ENCODE peak calls at places on chromosomes 11 and 22, in five cellular contexts. One of them, this sample, is unnamed. For H3K4me1, the result is how much of the 10 kb centered on the place peaks cover.

GRCh38 chr11:134411887-134412507 is at the start of gene B3GAT1:
- DNase-seq in aorta: no peak
- DNase-seq in hepatocyte: peak
- DNase-seq in CD8-positive, alpha-beta memory T cell: no peak
- DNase-seq in pancreas: no peak
- DNase-seq in this sample: no peak

GRCh38 chr11:72240461-72241289 is 3.3 kb downstream of the PHOX2A start:
- DNase-seq in aorta: peak
- DNase-seq in hepatocyte: peak
- DNase-seq in CD8-positive, alpha-beta memory T cell: no peak
- DNase-seq in pancreas: peak
- DNase-seq in this sample: no peak

GRCh38 chr11:1270476-1270875 is 39.0 kb downstream of the TOLLIP start:
- DNase-seq in aorta: no peak
- DNase-seq in hepatocyte: no peak
- DNase-seq in CD8-positive, alpha-beta memory T cell: no peak
- DNase-seq in pancreas: peak
- DNase-seq in this sample: peak

GRCh38 chr11:45062974-45063635 is 83.3 kb upstream of the PRDM11 start:
- DNase-seq in aorta: no peak
- DNase-seq in hepatocyte: no peak
- DNase-seq in CD8-positive, alpha-beta memory T cell: no peak
- DNase-seq in pancreas: no peak
- DNase-seq in this sample: no peak

GRCh38 chr22:37079668-37080171 is 28.2 kb downstream of the KCTD17 start:
- DNase-seq in aorta: no peak
- DNase-seq in hepatocyte: no peak
- DNase-seq in CD8-positive, alpha-beta memory T cell: peak
- DNase-seq in pancreas: no peak
- DNase-seq in this sample: no peak

GRCh38 chr22:45916515-45916914 is 60.4 kb downstream of the WNT7B start:
- DNase-seq in aorta: no peak
- DNase-seq in hepatocyte: no peak
- DNase-seq in CD8-positive, alpha-beta memory T cell: no peak
- DNase-seq in pancreas: peak
- DNase-seq in this sample: no peak

GRCh38 chr11:98040061-98040808 is 980.5 kb upstream of the CNTN5 start:
- DNase-seq in aorta: no peak
- DNase-seq in hepatocyte: no peak
- DNase-seq in CD8-positive, alpha-beta memory T cell: no peak
- DNase-seq in pancreas: no peak
- DNase-seq in this sample: no peak

GRCh38 chr11:84498016-84498415 is 1129.1 kb downstream of the DLG2 start:
- DNase-seq in aorta: peak
- DNase-seq in hepatocyte: no peak
- DNase-seq in CD8-positive, alpha-beta memory T cell: no peak
- DNase-seq in pancreas: no peak
- DNase-seq in this sample: no peak

GRCh38 chr11:57744386-57744785 is 3.1 kb downstream of the SELENOH start:
- DNase-seq in aorta: no peak
- DNase-seq in hepatocyte: no peak
- DNase-seq in CD8-positive, alpha-beta memory T cell: no peak
- DNase-seq in pancreas: no peak
- DNase-seq in this sample: no peak

GRCh38 chr11:78371221-78371899 is 46.3 kb downstream of the GAB2 start:
- DNase-seq in aorta: no peak
- DNase-seq in hepatocyte: no peak
- DNase-seq in CD8-positive, alpha-beta memory T cell: no peak
- DNase-seq in pancreas: no peak
- DNase-seq in this sample: no peak

GRCh38 chr11:115761817-115762216 is 257.6 kb upstream of the CADM1 start:
- DNase-seq in aorta: no peak
- DNase-seq in hepatocyte: no peak
- DNase-seq in CD8-positive, alpha-beta memory T cell: no peak
- DNase-seq in pancreas: no peak
- DNase-seq in this sample: no peak

GRCh38 chr22:44623771-44624510 is 78.1 kb upstream of the PRR5 start:
- DNase-seq in aorta: peak
- DNase-seq in hepatocyte: peak
- DNase-seq in CD8-positive, alpha-beta memory T cell: no peak
- DNase-seq in pancreas: no peak
- DNase-seq in this sample: no peak

GRCh38 chr22:46754110-46754799 is 8.2 kb upstream of the TBC1D22A start:
- DNase-seq in aorta: peak
- DNase-seq in hepatocyte: peak
- DNase-seq in CD8-positive, alpha-beta memory T cell: no peak
- DNase-seq in pancreas: peak
- DNase-seq in this sample: peak

GRCh38 chr11:117831661-117832415 is 7.3 kb upstream of the FXYD2 start:
- DNase-seq in aorta: peak
- DNase-seq in hepatocyte: no peak
- DNase-seq in CD8-positive, alpha-beta memory T cell: peak
- DNase-seq in pancreas: peak
- DNase-seq in this sample: no peak

GRCh38 chr11:35232961-35233360 is 94.0 kb downstream of the CD44 start:
- DNase-seq in aorta: no peak
- DNase-seq in hepatocyte: no peak
- DNase-seq in CD8-positive, alpha-beta memory T cell: no peak
- DNase-seq in pancreas: no peak
- DNase-seq in this sample: no peak

GRCh38 chr11:26766996-26767395 is 45.1 kb upstream of the SLC5A12 start:
- DNase-seq in aorta: no peak
- DNase-seq in hepatocyte: no peak
- DNase-seq in CD8-positive, alpha-beta memory T cell: no peak
- DNase-seq in pancreas: no peak
- DNase-seq in this sample: no peak

GRCh38 chr22:31618471-31619176 is 43.4 kb downstream of the PISD start:
- DNase-seq in aorta: no peak
- DNase-seq in hepatocyte: no peak
- DNase-seq in CD8-positive, alpha-beta memory T cell: no peak
- DNase-seq in pancreas: no peak
- DNase-seq in this sample: no peak

GRCh38 chr11:112666253-112666652 is 295.0 kb upstream of the NCAM1 start:
- DNase-seq in aorta: no peak
- DNase-seq in hepatocyte: no peak
- DNase-seq in CD8-positive, alpha-beta memory T cell: no peak
- DNase-seq in pancreas: no peak
- DNase-seq in this sample: no peak

GRCh38 chr22:43000441-43001175 is 14.3 kb downstream of the PACSIN2 start:
- DNase-seq in aorta: peak
- DNase-seq in hepatocyte: no peak
- DNase-seq in CD8-positive, alpha-beta memory T cell: no peak
- DNase-seq in pancreas: no peak
- DNase-seq in this sample: no peak

GRCh38 chr11:13682212-13682611 is 13.7 kb downstream of the FAR1 start:
- DNase-seq in aorta: no peak
- DNase-seq in hepatocyte: no peak
- DNase-seq in CD8-positive, alpha-beta memory T cell: no peak
- DNase-seq in pancreas: no peak
- DNase-seq in this sample: no peak

GRCh38 chr11:22338465-22338810 is 257 bp downstream of the SLC17A6 start:
- DNase-seq in aorta: no peak
- DNase-seq in hepatocyte: no peak
- DNase-seq in CD8-positive, alpha-beta memory T cell: no peak
- DNase-seq in pancreas: no peak
- DNase-seq in this sample: no peak

GRCh38 chr11:124481365-124482323 is 36.1 kb upstream of the OR8B8 start:
- DNase-seq in aorta: no peak
- DNase-seq in hepatocyte: peak
- DNase-seq in CD8-positive, alpha-beta memory T cell: no peak
- DNase-seq in pancreas: no peak
- DNase-seq in this sample: no peak

GRCh38 chr11:72263363-72263762 is 19.4 kb upstream of the PHOX2A start:
- DNase-seq in aorta: no peak
- DNase-seq in hepatocyte: no peak
- DNase-seq in CD8-positive, alpha-beta memory T cell: no peak
- DNase-seq in pancreas: no peak
- DNase-seq in this sample: no peak

GRCh38 chr11:2301631-2302272 is at the start of the genes C11orf21 and TSPAN32:
- DNase-seq in aorta: peak
- DNase-seq in hepatocyte: peak
- DNase-seq in CD8-positive, alpha-beta memory T cell: peak
- DNase-seq in pancreas: peak
- DNase-seq in this sample: peak

GRCh38 chr22:25484916-25485315 is 79.6 kb upstream of the GRK3 start:
- DNase-seq in aorta: no peak
- DNase-seq in hepatocyte: no peak
- DNase-seq in CD8-positive, alpha-beta memory T cell: no peak
- DNase-seq in pancreas: no peak
- DNase-seq in this sample: no peak

GRCh38 chr22:47891609-47892008 is 1129.2 kb downstream of the TBC1D22A start:
- DNase-seq in aorta: no peak
- DNase-seq in hepatocyte: no peak
- DNase-seq in CD8-positive, alpha-beta memory T cell: no peak
- DNase-seq in pancreas: no peak
- DNase-seq in this sample: no peak

GRCh38 chr11:129853508-129854228 is 38.0 kb downstream of the TMEM45B start:
- DNase-seq in aorta: no peak
- DNase-seq in hepatocyte: peak
- DNase-seq in CD8-positive, alpha-beta memory T cell: peak
- DNase-seq in pancreas: peak
- DNase-seq in this sample: peak

GRCh38 chr11:59668188-59668949 is 468 bp downstream of the PATL1 start:
- DNase-seq in aorta: peak
- DNase-seq in hepatocyte: peak
- DNase-seq in CD8-positive, alpha-beta memory T cell: no peak
- DNase-seq in pancreas: peak
- DNase-seq in this sample: peak

GRCh38 chr11:69209421-69209820 is 53.7 kb downstream of the SMIM38 start:
- DNase-seq in aorta: peak
- DNase-seq in hepatocyte: no peak
- DNase-seq in CD8-positive, alpha-beta memory T cell: peak
- DNase-seq in pancreas: no peak
- DNase-seq in this sample: no peak

GRCh38 chr11:100746448-100746847 is 59.4 kb downstream of the ARHGAP42 start:
- DNase-seq in aorta: no peak
- DNase-seq in hepatocyte: no peak
- DNase-seq in CD8-positive, alpha-beta memory T cell: no peak
- DNase-seq in pancreas: no peak
- DNase-seq in this sample: no peak

GRCh38 chr11:131486100-131486499 is 115.7 kb downstream of the NTM start:
- DNase-seq in aorta: no peak
- DNase-seq in hepatocyte: no peak
- DNase-seq in CD8-positive, alpha-beta memory T cell: no peak
- DNase-seq in pancreas: no peak
- DNase-seq in this sample: no peak

GRCh38 chr11:16841481-16841880 is 103.0 kb downstream of the C11orf58 start:
- DNase-seq in aorta: no peak
- DNase-seq in hepatocyte: no peak
- DNase-seq in CD8-positive, alpha-beta memory T cell: no peak
- DNase-seq in pancreas: no peak
- DNase-seq in this sample: no peak

GRCh38 chr11:113016905-113017304 is 55.7 kb downstream of the NCAM1 start:
- DNase-seq in aorta: no peak
- DNase-seq in hepatocyte: no peak
- DNase-seq in CD8-positive, alpha-beta memory T cell: no peak
- DNase-seq in pancreas: no peak
- DNase-seq in this sample: no peak

DNA sequence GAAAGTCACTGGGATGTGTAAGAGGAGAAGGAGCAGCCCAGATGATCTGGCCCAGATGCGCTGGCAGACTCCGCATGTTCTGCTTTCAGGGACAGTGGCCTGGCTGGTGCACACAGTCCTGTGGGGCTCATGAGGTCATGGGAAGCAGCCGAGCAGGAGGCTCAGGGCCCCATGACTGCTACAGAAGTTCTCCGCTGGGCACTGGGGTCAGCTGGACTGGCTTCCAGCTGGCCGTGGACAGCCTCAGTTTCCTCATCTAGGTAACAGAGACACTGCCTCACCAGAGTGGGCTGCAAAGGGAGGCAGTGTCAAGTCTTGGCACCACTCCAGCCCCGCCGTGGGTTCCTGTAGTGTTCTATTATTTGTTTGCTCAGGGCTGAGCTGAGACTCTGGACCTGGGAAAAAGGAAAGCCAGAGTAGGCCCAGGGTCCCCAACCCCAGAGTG is 45.1 kb downstream of the MED15 start:
- DNase-seq in aorta: peak
- DNase-seq in hepatocyte: peak
- DNase-seq in CD8-positive, alpha-beta memory T cell: no peak
- DNase-seq in pancreas: no peak
- DNase-seq in this sample: peak
- H3K4me1 ChIP-seq in aorta: under half
- H3K4me1 ChIP-seq in hepatocyte: under half
- H3K4me1 ChIP-seq in CD8-positive, alpha-beta memory T cell: half or more
- H3K4me1 ChIP-seq in pancreas: under half
- H3K4me1 ChIP-seq in this sample: half or more

GRCh38 chr11:120517390-120518315 is 6.1 kb downstream of the GRIK4 start:
- DNase-seq in aorta: no peak
- DNase-seq in hepatocyte: peak
- DNase-seq in CD8-positive, alpha-beta memory T cell: no peak
- DNase-seq in pancreas: no peak
- DNase-seq in this sample: no peak
- H3K27ac ChIP-seq in aorta: no peak
- H3K27ac ChIP-seq in hepatocyte: peak
- H3K27ac ChIP-seq in CD8-positive, alpha-beta memory T cell: no peak
- H3K27ac ChIP-seq in pancreas: no peak
- H3K27ac ChIP-seq in this sample: no peak

GRCh38 chr11:70640408-70640807 is 242.1 kb downstream of the CTTN start:
- DNase-seq in aorta: no peak
- DNase-seq in hepatocyte: no peak
- DNase-seq in CD8-positive, alpha-beta memory T cell: no peak
- DNase-seq in pancreas: peak
- DNase-seq in this sample: no peak

GRCh38 chr11:70644343-70645060 is 246.2 kb downstream of the CTTN start:
- DNase-seq in aorta: no peak
- DNase-seq in hepatocyte: no peak
- DNase-seq in CD8-positive, alpha-beta memory T cell: no peak
- DNase-seq in pancreas: peak
- DNase-seq in this sample: no peak

GRCh38 chr11:70643642-70644041 is 245.3 kb downstream of the CTTN start:
- DNase-seq in aorta: no peak
- DNase-seq in hepatocyte: no peak
- DNase-seq in CD8-positive, alpha-beta memory T cell: no peak
- DNase-seq in pancreas: peak
- DNase-seq in this sample: no peak

GRCh38 chr11:70641366-70641765 is 243.0 kb downstream of the CTTN start:
- DNase-seq in aorta: no peak
- DNase-seq in hepatocyte: peak
- DNase-seq in CD8-positive, alpha-beta memory T cell: no peak
- DNase-seq in pancreas: peak
- DNase-seq in this sample: no peak

GRCh38 chr11:70642301-70642700 is 244.0 kb downstream of the CTTN start:
- DNase-seq in aorta: no peak
- DNase-seq in hepatocyte: no peak
- DNase-seq in CD8-positive, alpha-beta memory T cell: no peak
- DNase-seq in pancreas: peak
- DNase-seq in this sample: no peak
- H3K4me1 ChIP-seq in aorta: under half
- H3K4me1 ChIP-seq in hepatocyte: under half
- H3K4me1 ChIP-seq in CD8-positive, alpha-beta memory T cell: under half
- H3K4me1 ChIP-seq in pancreas: under half
- H3K4me1 ChIP-seq in this sample: under half

DNA sequence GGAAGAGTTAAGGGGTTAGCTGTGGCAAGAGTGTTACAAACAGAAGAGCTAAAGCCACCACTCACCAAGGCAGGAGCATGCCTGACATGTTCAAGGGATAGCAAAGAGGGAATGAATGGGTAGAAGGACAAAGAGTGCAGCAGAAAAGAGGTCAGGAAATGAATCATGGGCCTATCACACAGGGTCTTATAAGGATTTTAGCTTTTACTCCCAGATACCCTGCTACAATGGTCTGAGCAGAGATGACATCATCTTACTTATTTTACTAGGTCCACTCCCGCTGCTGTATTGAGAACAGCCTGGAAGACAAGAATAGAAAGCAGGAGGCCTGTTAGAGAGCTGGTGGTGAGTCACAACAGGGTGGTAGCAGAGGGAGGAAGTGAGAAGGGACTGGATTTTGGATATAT is 9.8 kb downstream of the TRAF6 start:
- DNase-seq in aorta: no peak
- DNase-seq in hepatocyte: peak
- DNase-seq in CD8-positive, alpha-beta memory T cell: no peak
- DNase-seq in pancreas: no peak
- DNase-seq in this sample: no peak
- H3K27ac ChIP-seq in aorta: peak
- H3K27ac ChIP-seq in hepatocyte: peak
- H3K27ac ChIP-seq in CD8-positive, alpha-beta memory T cell: no peak
- H3K27ac ChIP-seq in pancreas: no peak
- H3K27ac ChIP-seq in this sample: peak